ENCODE peak calls at places on chromosomes 7 and 10, in seven cellular contexts. B is keratinocyte, Q is uterus, S is HepG2, T is right lobe of liver, D is adrenal gland, O is sigmoid colon. F is an unnamed sample.

GRCh38 chr10:12540341-12540781 is 191.0 kb downstream of the CAMK1D start:
- DNase-seq in O (no peak), Q (no peak), S (no peak), D (no peak), B (no peak), T (no peak), F (peak; percentile 1)

GRCh38 chr10:46515402-46516192 is 40.9 kb downstream of the GPRIN2 start:
- DNase-seq in S (no peak), D (no peak), B (no peak), Q (no peak), O (no peak), T (no peak), F (no peak)

GRCh38 chr7:108875139-108875538 is 305.5 kb downstream of the DNAJB9 start:
- DNase-seq in T (no peak), D (peak; percentile 2), Q (no peak), S (no peak), B (no peak), O (no peak), F (no peak)

GRCh38 chr7:27374958-27375841 is 132.6 kb downstream of the EVX1 start:
- DNase-seq in Q (no peak), D (no peak), B (no peak), O (no peak), S (no peak), T (no peak), F (no peak)

GRCh38 chr7:131557521-131558385 is 1.3 kb upstream of the PODXL start:
- DNase-seq in B (no peak), D (no peak), S (no peak), T (peak; percentile 37), O (peak; percentile 69), Q (peak; percentile 39), F (peak; percentile 58)

GRCh38 chr7:116213361-116214155 is 3.2 kb downstream of the TES start:
- DNase-seq in O (no peak), T (no peak), B (no peak), S (no peak), D (peak; percentile 15), Q (no peak), F (no peak)

GRCh38 chr7:71491331-71491730 is 359.4 kb downstream of the GALNT17 start:
- DNase-seq in T (no peak), S (no peak), Q (no peak), D (no peak), O (no peak), B (no peak), F (no peak)

GRCh38 chr10:95407546-95407945 is 116.7 kb upstream of the PDLIM1 start:
- DNase-seq in S (no peak), D (no peak), Q (no peak), T (no peak), B (no peak), O (no peak), F (no peak)

GRCh38 chr10:116044722-116045374 is 228.2 kb downstream of the GFRA1 start:
- DNase-seq in S (no peak), D (peak; percentile 32), O (no peak), B (no peak), Q (no peak), T (peak; percentile 33), F (no peak)

GRCh38 chr7:30469303-30469702 is 9.3 kb downstream of the NOD1 start:
- DNase-seq in Q (peak; percentile 82), T (peak; percentile 58), S (peak; percentile 83), B (peak; percentile 13), D (peak; percentile 95), O (peak; percentile 88), F (peak; percentile 50)

GRCh38 chr10:98323221-98324164 is 55.5 kb upstream of the LOXL4 start:
- DNase-seq in Q (peak; percentile 44), T (peak; percentile 55), B (no peak), D (peak; percentile 86), S (peak; percentile 20), O (peak; percentile 82), F (no peak)

GRCh38 chr10:3654496-3654895 is 130.5 kb downstream of the KLF6 start:
- DNase-seq in O (no peak), D (no peak), B (no peak), T (no peak), Q (no peak), S (no peak), F (no peak)

GRCh38 chr10:81414038-81414437 is 461.0 kb upstream of the NRG3 start:
- DNase-seq in O (no peak), B (no peak), S (no peak), D (no peak), Q (no peak), T (peak; percentile 29), F (peak; percentile 27)

GRCh38 chr10:6753644-6754043 is 173.6 kb upstream of the PRKCQ start:
- DNase-seq in B (no peak), Q (no peak), O (no peak), D (no peak), T (no peak), S (no peak), F (no peak)

GRCh38 chr10:131001438-131001837 is 310.1 kb downstream of the TCERG1L start:
- DNase-seq in D (no peak), T (no peak), O (no peak), S (no peak), Q (no peak), B (no peak), F (no peak)

GRCh38 chr7:76202666-76203030 is 952 bp downstream of the SRRM3 start:
- DNase-seq in T (no peak), B (no peak), D (no peak), O (no peak), S (no peak), Q (no peak), F (no peak)

GRCh38 chr7:123570390-123571182 is 13.0 kb upstream of the NDUFA5 start:
- DNase-seq in D (no peak), O (no peak), B (peak; percentile 32), Q (no peak), T (no peak), S (no peak), F (no peak)

GRCh38 chr10:4215963-4216575 is 431.1 kb upstream of the KLF6 start:
- DNase-seq in T (no peak), S (no peak), Q (no peak), O (no peak), D (no peak), B (no peak), F (no peak)

GRCh38 chr10:111335826-111336225 is 259.0 kb downstream of the ADRA2A start:
- DNase-seq in B (no peak), T (no peak), D (no peak), Q (no peak), S (no peak), O (no peak), F (no peak)

GRCh38 chr7:139813141-139813540 is 15.9 kb upstream of the TBXAS1 start:
- DNase-seq in B (no peak), D (no peak), S (no peak), T (no peak), O (no peak), Q (no peak), F (no peak)

GRCh38 chr10:116827214-116827671 is 22.1 kb upstream of the ENO4 start:
- DNase-seq in O (no peak), D (no peak), T (no peak), Q (no peak), S (no peak), B (no peak), F (no peak)

GRCh38 chr7:116968626-116969025 is 15.3 kb downstream of the ST7 start:
- DNase-seq in Q (no peak), B (no peak), S (no peak), D (no peak), O (no peak), T (no peak), F (no peak)

GRCh38 chr7:15864260-15864991 is 177.9 kb upstream of the MEOX2 start:
- DNase-seq in D (no peak), T (no peak), Q (no peak), B (no peak), O (no peak), S (no peak), F (no peak)

GRCh38 chr10:101061814-101062230 is at the start of gene KAZALD1:
- DNase-seq in D (no peak), S (no peak), O (no peak), B (no peak), T (no peak), Q (no peak), F (no peak)

GRCh38 chr10:124389613-124390361 is 28.9 kb downstream of the OAT start:
- DNase-seq in S (no peak), D (no peak), T (peak; percentile 70), Q (no peak), B (no peak), O (peak; percentile 53), F (peak; percentile 12)
- TF ChIP-seq CTCF in S (no peak), D (no peak), T (no peak), Q (no peak), B (peak; percentile 10), O (no peak), F (no peak)

GRCh38 chr7:94417921-94418320 is 23.2 kb downstream of the COL1A2 start:
- DNase-seq in O (no peak), Q (no peak), T (no peak), S (no peak), D (no peak), B (no peak), F (no peak)
- H3K36me3 ChIP-seq in O (peaks cover 100% of the 10 kb centered on the region), Q (no peaks in the 10 kb centered on the region), T (no peaks in the 10 kb centered on the region), S (no peaks in the 10 kb centered on the region), D (no peaks in the 10 kb centered on the region), B (no peaks in the 10 kb centered on the region), F (no peaks in the 10 kb centered on the region)

GRCh38 chr7:101321491-101322401 is at the start of gene IFT22:
- DNase-seq in S (peak; percentile 84), D (peak; percentile 95), O (peak; percentile 96), B (peak; percentile 45), T (peak; percentile 95), Q (peak; percentile 88), F (peak; percentile 92)
- TF ChIP-seq CTCF in S (peak; percentile 73), D (peak; percentile 31), O (no peak), B (peak; percentile 31), T (peak; percentile 55), Q (peak; percentile 33), F (peak; percentile 53)

GRCh38 chr7:92754756-92755581 is 81.4 kb downstream of the CDK6 start:
- DNase-seq in Q (no peak), D (no peak), S (no peak), B (no peak), T (no peak), O (no peak), F (no peak)
- H3K36me3 ChIP-seq in Q (no peaks in the 10 kb centered on the region), D (no peaks in the 10 kb centered on the region), S (peaks cover 44% of the 10 kb centered on the region), B (peaks cover 3% of the 10 kb centered on the region), T (no peaks in the 10 kb centered on the region), O (no peaks in the 10 kb centered on the region), F (no peaks in the 10 kb centered on the region)

GRCh38 chr7:136687693-136688322 is 180.6 kb upstream of the CHRM2 start:
- DNase-seq in Q (no peak), T (no peak), B (no peak), D (peak; percentile 10), S (peak; percentile 7), O (no peak), F (peak; percentile 37)
- TF ChIP-seq CTCF in Q (no peak), T (peak; percentile 50), B (peak; percentile 19), D (peak; percentile 16), S (no peak), O (peak; percentile 31), F (peak; percentile 42)